ENCODE peak calls at places on chromosomes 12 and 14, in eight cellular contexts. S is psoas muscle, I is heart right ventricle, C is tibial artery, B is SJSA1, L is ascending aorta, D is thoracic aorta, X is neuronal stem cell. Z is an unnamed sample.

GRCh38 chr14:100988411-100988900 is 84.9 kb upstream of the RTL1 start:
- DNase-seq in S (no peak), I (no peak), C (no peak), B (no peak), L (no peak), D (no peak), X (no peak), Z (no peak)

GRCh38 chr12:21852251-21852650 is 77.7 kb upstream of the KCNJ8 start:
- DNase-seq in S (no peak), I (no peak), C (no peak), B (peak; percentile 19), L (no peak), D (no peak), X (no peak), Z (peak; percentile 63)

GRCh38 chr14:56491299-56492285 is 88.0 kb upstream of the TMEM260 start:
- DNase-seq in S (no peak), I (no peak), C (peak; percentile 28), B (peak; percentile 20), L (no peak), D (no peak), X (peak; percentile 90), Z (peak; percentile 65)

GRCh38 chr12:131911851-131912525 is 17.1 kb upstream of the PUS1 start:
- DNase-seq in S (no peak), I (no peak), C (no peak), B (no peak), L (no peak), D (no peak), X (no peak), Z (no peak)

GRCh38 chr14:69685716-69686115 is 74.3 kb downstream of the SUSD6 start:
- DNase-seq in S (peak; percentile 80), I (peak; percentile 69), C (peak; percentile 65), B (no peak), L (no peak), D (no peak), X (no peak), Z (no peak)

GRCh38 chr12:42809226-42809625 is 219.7 kb upstream of the PRICKLE1 start:
- DNase-seq in S (no peak), I (no peak), C (no peak), B (no peak), L (no peak), D (no peak), X (no peak), Z (peak; percentile 27)

GRCh38 chr12:22101749-22102243 is 55.8 kb downstream of the CMAS start:
- DNase-seq in S (peak; percentile 42), I (no peak), C (peak; percentile 59), B (no peak), L (no peak), D (no peak), X (no peak), Z (peak; percentile 74)

GRCh38 chr12:54830199-54830598 is 24.1 kb upstream of the MUCL1 start:
- DNase-seq in S (no peak), I (no peak), C (no peak), B (no peak), L (no peak), D (no peak), X (no peak), Z (no peak)

GRCh38 chr14:70753518-70753953 is 55.8 kb downstream of the MAP3K9 start:
- DNase-seq in S (no peak), I (no peak), C (no peak), B (no peak), L (no peak), D (no peak), X (no peak), Z (no peak)

GRCh38 chr12:64825143-64826011 is 930 bp downstream of the TBC1D30 start:
- DNase-seq in S (no peak), I (no peak), C (no peak), B (no peak), L (no peak), D (no peak), X (no peak), Z (no peak)

GRCh38 chr12:105084251-105085250 is at the start of gene ALDH1L2:
- DNase-seq in S (peak; percentile 87), I (peak; percentile 87), C (peak; percentile 79), B (peak; percentile 19), L (peak; percentile 45), D (peak; percentile 64), X (peak; percentile 68), Z (peak; percentile 84)

GRCh38 chr12:132955094-132955932 is 793 bp downstream of the ZNF605 start:
- DNase-seq in S (peak; percentile 51), I (peak; percentile 30), C (no peak), B (no peak), L (no peak), D (no peak), X (peak; percentile 33), Z (peak; percentile 63)

GRCh38 chr12:108214486-108214885 is 85.4 kb downstream of the WSCD2 start:
- DNase-seq in S (no peak), I (peak; percentile 33), C (no peak), B (no peak), L (no peak), D (no peak), X (peak; percentile 70), Z (peak; percentile 16)

GRCh38 chr12:26971963-26972362 is 33.7 kb downstream of the FGFR1OP2 start:
- DNase-seq in S (no peak), I (no peak), C (no peak), B (no peak), L (no peak), D (no peak), X (no peak), Z (no peak)

GRCh38 chr14:61438860-61439765 is 117.7 kb downstream of the PRKCH start:
- DNase-seq in S (peak; percentile 40), I (peak; percentile 28), C (peak; percentile 69), B (peak; percentile 68), L (no peak), D (no peak), X (peak; percentile 12), Z (peak; percentile 58)

GRCh38 chr14:71985538-71986234 is 53.5 kb downstream of the RGS6 start:
- DNase-seq in S (no peak), I (no peak), C (no peak), B (peak; percentile 2), L (no peak), D (no peak), X (no peak), Z (peak; percentile 2)

GRCh38 chr12:122349078-122349477 is 73.4 kb downstream of the CLIP1 start:
- DNase-seq in S (no peak), I (no peak), C (no peak), B (no peak), L (no peak), D (no peak), X (no peak), Z (no peak)

GRCh38 chr12:107133462-107133861 is 40.1 kb upstream of the CRY1 start:
- DNase-seq in S (no peak), I (no peak), C (no peak), B (no peak), L (no peak), D (no peak), X (no peak), Z (no peak)

DNA sequence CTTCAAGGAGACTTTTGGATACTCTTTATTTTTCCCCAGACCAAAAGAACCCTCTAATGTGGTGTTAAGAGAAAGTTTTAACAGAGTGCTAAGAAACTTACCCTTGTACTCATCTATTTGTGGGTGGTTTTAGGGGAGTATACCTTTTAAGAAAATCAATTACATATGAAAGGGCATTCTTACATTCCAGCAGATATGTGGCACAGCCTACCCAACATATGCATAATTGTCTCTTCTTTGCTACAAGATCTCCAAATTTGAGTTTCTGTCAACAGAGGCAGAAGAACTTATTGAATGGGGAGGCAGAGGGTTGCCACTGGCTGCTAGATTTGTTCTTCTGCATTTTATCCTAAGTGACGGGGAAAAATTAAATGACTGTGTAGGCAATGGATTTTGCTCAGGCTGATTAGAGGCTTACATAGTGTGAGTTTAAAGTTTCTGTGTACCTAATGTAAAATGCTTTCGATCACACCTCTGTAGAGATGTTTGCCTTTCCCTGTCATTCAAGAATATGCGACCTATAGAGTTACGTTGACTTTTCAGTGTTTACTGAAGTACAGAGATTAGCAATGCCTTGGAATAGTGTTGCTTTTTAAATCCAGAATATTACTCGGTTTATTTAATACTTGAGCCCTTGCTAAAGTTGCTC is 54.6 kb downstream of the PROX2 start:
- DNase-seq in S (no peak), I (no peak), C (no peak), B (no peak), L (no peak), D (no peak), X (no peak), Z (no peak)
- H3K36me3 ChIP-seq in S (peaks cover 87% of the 10 kb centered on the region), I (peaks cover 35% of the 10 kb centered on the region), C (peaks cover 71% of the 10 kb centered on the region), B (peaks cover 60% of the 10 kb centered on the region), L (peaks cover 67% of the 10 kb centered on the region), D (peaks cover 34% of the 10 kb centered on the region), X (peaks cover 87% of the 10 kb centered on the region), Z (peaks cover 33% of the 10 kb centered on the region)

DNA sequence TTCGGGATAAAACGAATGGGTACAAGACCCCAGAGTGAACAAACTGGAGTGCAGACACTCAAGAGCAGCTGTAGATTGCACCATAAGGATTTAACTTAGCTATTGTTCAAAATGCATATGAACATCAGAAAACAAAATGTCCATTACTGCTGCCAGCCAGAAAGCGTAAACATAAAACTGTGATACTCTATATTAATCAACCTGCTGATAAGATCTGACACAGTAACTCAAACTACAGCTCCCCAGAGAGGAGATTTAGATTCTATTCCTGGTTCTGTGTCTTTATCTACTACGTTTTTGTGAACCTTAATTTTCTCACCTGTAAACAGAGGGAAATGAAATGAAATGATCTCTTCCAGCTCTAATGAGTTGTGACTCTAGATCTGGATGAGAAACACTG is 22.3 kb downstream of the LRIG3 start:
- DNase-seq in S (no peak), I (no peak), C (no peak), B (no peak), L (no peak), D (no peak), X (no peak), Z (no peak)
- H3K27me3 ChIP-seq in S (no peaks in the 10 kb centered on the region), I (no peaks in the 10 kb centered on the region), C (no peaks in the 10 kb centered on the region), B (no peaks in the 10 kb centered on the region), L (no peaks in the 10 kb centered on the region), D (no peaks in the 10 kb centered on the region), X (no peaks in the 10 kb centered on the region), Z (no peaks in the 10 kb centered on the region)

DNA sequence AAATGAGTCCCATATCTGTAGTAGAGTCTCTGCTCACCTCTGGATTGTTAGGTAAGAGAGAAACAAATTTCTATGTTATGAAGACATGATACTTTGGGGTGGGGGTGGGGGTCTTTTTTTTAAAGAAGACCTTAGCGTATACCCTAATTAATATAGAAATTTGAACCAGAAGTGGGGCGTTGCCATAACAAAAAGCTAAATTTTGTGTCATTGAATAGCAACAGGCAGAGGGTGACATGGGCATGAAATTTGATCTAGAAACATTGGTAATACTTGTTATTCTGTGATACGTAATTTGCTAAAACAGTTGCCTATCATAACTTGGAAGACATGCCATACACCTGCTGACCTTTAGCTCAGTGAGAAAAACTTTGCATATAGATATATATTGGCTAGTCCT is 92.3 kb upstream of the SLC38A2 start:
- DNase-seq in S (no peak), I (no peak), C (no peak), B (peak; percentile 49), L (no peak), D (no peak), X (no peak), Z (no peak)
- H3K36me3 ChIP-seq in S (no peaks in the 10 kb centered on the region), I (no peaks in the 10 kb centered on the region), C (no peaks in the 10 kb centered on the region), B (no peaks in the 10 kb centered on the region), L (no peaks in the 10 kb centered on the region), D (no peaks in the 10 kb centered on the region), X (no peaks in the 10 kb centered on the region), Z (no peaks in the 10 kb centered on the region)

DNA sequence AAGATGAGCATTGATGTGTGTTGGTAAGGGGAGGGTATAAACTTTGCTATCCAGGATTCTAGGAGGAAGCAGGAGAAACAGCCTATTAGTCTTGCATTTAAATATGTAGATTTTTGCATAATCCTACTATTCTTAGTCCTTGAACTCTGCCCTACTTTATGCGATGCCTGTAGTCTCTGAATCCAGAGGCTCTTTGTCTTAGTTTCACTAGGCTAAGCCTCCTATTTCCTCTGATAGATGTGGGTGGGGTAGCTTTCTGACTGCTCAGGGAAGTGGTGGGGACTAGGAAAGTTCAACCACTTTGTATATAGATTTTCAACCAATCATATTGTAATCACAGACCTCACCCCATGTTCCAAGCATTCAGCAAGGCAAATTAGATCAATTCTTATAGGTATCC is 49.5 kb upstream of the KCNC2 start:
- DNase-seq in S (no peak), I (no peak), C (no peak), B (no peak), L (no peak), D (no peak), X (no peak), Z (no peak)
- H3K27me3 ChIP-seq in S (no peaks in the 10 kb centered on the region), I (no peaks in the 10 kb centered on the region), C (no peaks in the 10 kb centered on the region), B (no peaks in the 10 kb centered on the region), L (no peaks in the 10 kb centered on the region), D (no peaks in the 10 kb centered on the region), X (no peaks in the 10 kb centered on the region), Z (no peaks in the 10 kb centered on the region)